ENCODE peak calls at places on chromosomes 1 and 21, in nine cellular contexts. V, D, Z, X, N, J, M, C and L are unnamed samples.

GRCh38 chr1:207321045-207321789 is at the start of gene CD55:
- DNase-seq in D (peak), N (peak), Z (peak), X (peak), J (peak), C (peak), M (peak), V (peak), L (peak)

GRCh38 chr1:232621050-232621449 is 8.9 kb downstream of the SIPA1L2 start:
- DNase-seq in C (no peak), N (no peak), M (no peak), J (no peak), Z (no peak), V (no peak), D (no peak), X (no peak), L (no peak)

GRCh38 chr21:37165606-37166005 is 92.6 kb downstream of the TTC3 start:
- DNase-seq in J (no peak), V (no peak), X (no peak), C (no peak), D (no peak), N (no peak), Z (no peak), M (peak), L (no peak)

GRCh38 chr1:226337294-226337870 is 28.4 kb upstream of the LIN9 start:
- DNase-seq in D (no peak), C (no peak), N (no peak), M (no peak), V (no peak), X (no peak), J (no peak), Z (no peak), L (no peak)

GRCh38 chr1:87044840-87045239 is 130.4 kb downstream of the HS2ST1 start:
- DNase-seq in Z (no peak), J (no peak), N (no peak), D (no peak), X (no peak), V (no peak), M (no peak), C (no peak), L (no peak)

GRCh38 chr1:208252126-208252853 is 8.1 kb upstream of the PLXNA2 start:
- DNase-seq in X (no peak), D (no peak), N (no peak), J (no peak), V (no peak), C (peak), Z (peak), M (peak), L (no peak)

GRCh38 chr1:47066931-47067330 is at the start of gene CYP4Z1:
- DNase-seq in C (no peak), Z (no peak), D (no peak), N (no peak), V (no peak), X (no peak), M (no peak), J (no peak), L (no peak)

GRCh38 chr1:2459757-2460156 is 16.3 kb upstream of the PLCH2 start:
- DNase-seq in J (no peak), Z (peak), D (no peak), V (peak), M (no peak), X (peak), N (no peak), C (no peak), L (peak)

GRCh38 chr1:116487583-116487982 is 83.2 kb downstream of the CD58 start:
- DNase-seq in D (no peak), Z (no peak), J (no peak), V (no peak), X (no peak), M (no peak), C (no peak), N (no peak), L (no peak)

GRCh38 chr1:143661418-143662120 is 310.2 kb downstream of the FAM72C start:
- DNase-seq in X (no peak), C (no peak), V (peak), N (no peak), J (no peak), Z (no peak), M (no peak), D (no peak), L (no peak)

GRCh38 chr1:56790036-56790435 is 29.2 kb downstream of the FYB2 start:
- DNase-seq in J (no peak), X (no peak), M (no peak), N (no peak), V (no peak), D (no peak), Z (no peak), C (no peak), L (no peak)

GRCh38 chr1:32013386-32014198 is at the start of gene KHDRBS1:
- DNase-seq in Z (peak), J (peak), V (peak), M (peak), C (peak), X (peak), N (peak), D (peak), L (peak)

GRCh38 chr1:90413519-90413918 is 303.6 kb downstream of the BARHL2 start:
- DNase-seq in X (no peak), M (no peak), Z (no peak), D (no peak), N (no peak), C (no peak), V (no peak), J (no peak), L (no peak)

GRCh38 chr1:27527857-27528700 is 38.1 kb upstream of the WASF2 start:
- DNase-seq in C (peak), J (no peak), M (no peak), X (no peak), D (peak), N (peak), Z (peak), V (no peak), L (no peak)

GRCh38 chr1:30908886-30909777 is 574 bp upstream of the SDC3 start:
- DNase-seq in X (no peak), V (no peak), Z (no peak), J (no peak), C (no peak), M (no peak), N (peak), D (no peak), L (no peak)

GRCh38 chr1:82788038-82788437 is 987.3 kb downstream of the ADGRL2 start:
- DNase-seq in J (no peak), M (no peak), N (no peak), D (no peak), X (no peak), C (no peak), Z (no peak), V (no peak), L (no peak)

GRCh38 chr1:93155335-93155734 is 24.9 kb downstream of the TMED5 start:
- DNase-seq in D (no peak), V (no peak), M (no peak), J (no peak), X (no peak), N (no peak), Z (peak), C (no peak), L (peak)

GRCh38 chr1:1079408-1080121 is 5.5 kb upstream of the RNF223 start:
- DNase-seq in N (peak), M (peak), J (peak), X (peak), V (peak), C (peak), D (no peak), Z (peak), L (peak)

DNA sequence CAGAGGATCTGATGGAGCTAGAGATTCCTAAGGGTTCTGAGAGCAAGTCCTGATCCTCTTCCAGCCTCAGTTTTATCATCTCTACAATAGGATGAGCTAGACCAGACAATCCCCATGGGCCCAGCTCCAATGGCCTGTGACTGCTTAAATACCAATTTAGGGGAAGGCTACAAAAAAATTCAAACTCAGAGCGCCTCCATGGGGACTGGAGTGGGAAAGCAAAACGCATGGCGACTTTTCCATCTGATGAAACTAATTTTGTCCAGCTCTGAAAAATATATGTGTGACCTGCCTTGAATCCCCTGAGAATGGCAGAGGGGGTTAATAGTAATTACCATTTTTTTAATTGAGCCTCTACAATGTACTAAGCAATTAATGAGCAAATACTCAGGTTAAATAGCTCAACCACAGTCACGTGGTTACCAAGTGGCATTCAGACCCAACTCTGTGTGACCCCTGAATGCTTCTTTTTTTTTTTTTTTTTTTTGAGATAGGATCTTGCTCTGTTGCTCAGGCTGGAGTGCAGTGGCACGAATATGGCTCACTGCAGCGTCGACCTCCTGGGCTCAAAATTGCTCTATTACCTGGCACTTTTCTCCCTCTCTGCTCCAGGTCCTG is 8.4 kb downstream of the EXTL1 start:
- DNase-seq in V (no peak), X (no peak), M (no peak), N (no peak), D (no peak), Z (no peak), J (no peak), C (peak), L (peak)
- TF ChIP-seq CTCF in V (no peak), X (peak), M (no peak), N (no peak), D (no peak), Z (peak), J (no peak), C (peak), L (peak)

DNA sequence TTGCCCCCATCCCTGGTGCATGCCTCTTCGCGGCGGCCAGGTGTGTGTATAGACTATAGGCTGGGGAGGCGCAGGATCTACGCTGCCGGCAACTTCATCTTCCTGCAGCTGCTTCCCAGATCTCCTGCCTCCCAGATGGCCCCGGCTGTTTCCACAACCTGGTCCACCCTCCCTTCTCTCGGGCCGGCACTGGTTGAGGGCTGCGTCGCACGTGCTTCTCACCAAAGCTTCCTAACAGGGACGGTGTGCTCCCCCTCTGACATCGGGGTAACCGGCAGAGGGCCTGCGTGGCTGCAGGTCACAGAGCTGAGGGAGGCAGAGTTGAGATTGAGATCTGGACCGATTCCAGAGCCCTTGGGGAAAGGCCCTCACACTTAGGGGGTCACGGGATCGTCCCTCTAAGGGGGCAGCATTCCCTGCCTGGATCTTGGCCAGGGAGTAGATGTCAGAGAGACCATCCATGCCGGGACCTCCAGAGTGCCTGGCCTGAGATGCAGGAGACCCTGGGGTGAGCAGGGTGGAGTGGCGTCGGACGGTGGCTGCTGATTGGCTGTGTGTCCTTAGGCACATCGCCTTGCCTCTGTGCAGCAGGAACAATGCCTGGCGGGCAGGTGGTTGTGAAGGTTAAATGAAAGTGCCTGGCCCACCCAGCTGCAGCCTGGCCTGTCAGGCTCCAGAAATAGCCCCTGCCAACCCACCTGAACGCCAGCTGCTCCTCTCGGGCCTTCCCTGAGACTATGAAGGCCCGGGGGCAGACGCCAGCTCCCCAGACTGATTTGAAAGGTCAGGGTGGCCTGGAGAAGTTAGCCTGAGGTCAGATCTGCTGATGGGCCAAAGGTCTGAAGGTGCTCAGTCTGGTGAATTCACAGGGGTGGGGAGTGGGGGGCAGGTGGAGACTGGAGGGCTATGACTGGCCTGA is 6.1 kb upstream of the MASP2 start:
- DNase-seq in D (no peak), J (no peak), V (peak), Z (no peak), M (no peak), C (peak), X (no peak), N (no peak), L (no peak)
- TF ChIP-seq CTCF in D (no peak), J (no peak), V (no peak), Z (no peak), M (no peak), C (peak), X (no peak), N (no peak), L (no peak)

DNA sequence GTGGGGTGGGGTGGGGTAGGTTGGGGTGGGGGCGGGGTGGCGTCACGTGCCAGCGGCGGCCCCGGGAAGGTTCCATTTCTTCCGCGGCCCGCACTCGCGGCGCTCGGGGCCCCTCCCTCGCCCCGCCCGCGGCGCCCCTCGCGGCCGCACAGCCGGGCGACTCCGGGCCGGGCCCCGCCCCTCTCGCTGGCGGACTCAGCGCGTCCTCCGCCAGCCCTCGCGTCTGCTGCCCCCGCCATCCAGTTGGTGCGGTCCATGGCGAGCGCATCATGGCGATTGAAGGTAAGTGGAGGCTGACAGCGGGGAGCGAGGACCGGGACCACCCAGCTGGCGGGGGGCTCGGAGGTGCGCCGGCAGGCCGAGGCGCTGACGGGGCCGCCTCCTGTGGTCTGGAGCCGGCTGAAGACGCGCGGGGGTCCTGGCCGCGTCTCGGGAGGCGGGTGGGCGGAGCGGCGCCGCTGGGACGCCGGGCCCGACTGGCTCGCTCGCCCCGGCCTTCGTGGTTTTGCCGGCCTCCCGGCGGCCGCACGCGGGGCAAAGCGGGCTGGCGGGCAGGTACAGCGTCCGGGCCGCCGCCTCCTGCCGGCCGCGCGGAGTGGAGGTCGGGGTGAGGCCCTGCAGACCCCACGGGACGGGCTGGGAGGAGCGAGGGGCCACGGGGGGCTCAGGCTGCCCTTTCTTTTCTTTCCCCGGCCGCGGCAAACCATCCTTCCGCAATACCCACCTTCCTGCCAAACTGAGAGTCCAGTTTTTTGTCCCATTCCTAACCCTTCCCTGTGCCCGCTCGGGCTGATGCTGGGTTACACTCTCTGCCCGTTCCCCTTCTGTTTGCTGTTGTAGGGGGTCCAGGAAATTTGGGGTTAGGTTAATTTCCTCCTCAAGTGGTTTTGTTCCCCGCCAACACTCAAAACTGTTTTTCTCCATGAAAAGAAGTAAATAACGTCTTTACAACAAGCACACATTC is at the start of gene SYT14:
- DNase-seq in Z (peak), C (peak), N (no peak), M (peak), X (peak), D (no peak), J (no peak), V (no peak), L (peak)
- TF ChIP-seq CTCF in Z (peak), C (no peak), N (no peak), M (no peak), X (peak), D (no peak), J (no peak), V (no peak), L (no peak)

GRCh38 chr1:169266133-169266532 is 101.5 kb downstream of the NME7 start:
- DNase-seq in C (no peak), D (no peak), V (no peak), X (no peak), N (no peak), J (no peak), Z (peak), M (no peak), L (no peak)

DNA sequence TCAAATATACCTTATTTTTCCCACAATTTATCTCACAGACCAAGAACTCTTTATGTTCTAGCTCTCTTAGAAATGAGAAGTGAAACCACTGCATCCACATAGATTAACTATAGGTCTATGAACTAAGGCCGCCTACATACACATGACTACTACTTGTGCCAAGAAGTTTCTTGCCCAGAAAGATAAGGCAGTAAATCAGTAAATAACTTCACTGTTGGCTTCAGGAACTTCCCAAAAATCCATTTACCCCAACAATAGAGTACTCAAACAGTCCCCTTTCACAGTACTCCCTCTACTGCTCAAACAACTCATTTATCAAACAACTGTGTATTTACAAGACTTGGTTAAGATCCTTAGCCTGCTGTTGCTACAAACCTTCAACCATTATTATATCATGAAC is 96.5 kb downstream of the NME7 start:
- DNase-seq in X (no peak), D (no peak), M (no peak), Z (peak), N (no peak), V (no peak), J (no peak), C (no peak), L (no peak)
- TF ChIP-seq CTCF in X (no peak), D (no peak), M (no peak), Z (peak), N (no peak), V (no peak), J (no peak), C (no peak), L (no peak)

DNA sequence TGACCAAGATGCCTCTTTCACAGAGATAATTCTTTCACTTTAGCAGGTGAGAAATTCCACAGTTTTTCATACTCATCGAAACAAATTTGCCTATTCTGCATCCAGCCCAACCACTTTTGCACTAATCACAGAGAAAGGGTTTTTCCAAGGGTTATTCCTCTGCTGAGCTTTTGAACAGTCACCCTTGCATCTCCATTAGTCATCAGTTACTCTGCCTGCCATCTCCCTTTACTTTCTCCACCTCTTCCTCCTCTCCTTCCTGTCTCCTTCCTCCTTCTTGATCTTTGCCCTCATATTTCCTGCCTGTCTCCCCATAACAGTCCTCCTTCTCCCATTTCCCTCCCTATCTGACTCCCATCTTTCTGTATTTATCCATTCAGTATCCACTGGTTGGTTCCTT is 43.9 kb downstream of the FH start:
- DNase-seq in X (no peak), V (peak), C (no peak), Z (peak), N (no peak), J (no peak), D (no peak), M (no peak), L (peak)
- TF ChIP-seq CTCF in X (no peak), V (no peak), C (no peak), Z (no peak), N (no peak), J (no peak), D (no peak), M (no peak), L (no peak)

GRCh38 chr1:155226910-155227260 is 18.4 kb downstream of the MTX1 start:
- DNase-seq in J (peak), N (peak), D (no peak), C (peak), V (peak), Z (peak), M (peak), X (no peak), L (peak)
- TF ChIP-seq CTCF in J (no peak), N (no peak), D (no peak), C (no peak), V (no peak), Z (peak), M (no peak), X (no peak), L (no peak)

GRCh38 chr1:161864577-161864976 is 98.5 kb downstream of the ATF6 start:
- DNase-seq in X (peak), C (no peak), N (no peak), J (no peak), V (peak), Z (peak), M (peak), D (no peak), L (peak)
- TF ChIP-seq CTCF in X (peak), C (no peak), N (no peak), J (peak), V (peak), Z (peak), M (peak), D (peak), L (peak)

GRCh38 chr1:24744911-24745710 is at the start of gene CLIC4:
- DNase-seq in M (peak), D (peak), J (peak), N (peak), Z (peak), C (peak), V (peak), X (peak), L (peak)
- TF ChIP-seq CTCF in M (peak), D (peak), J (no peak), N (no peak), Z (peak), C (peak), V (peak), X (peak), L (peak)

GRCh38 chr1:70319750-70320149 is 34.8 kb downstream of the ANKRD13C start:
- DNase-seq in X (peak), Z (peak), M (peak), C (no peak), D (no peak), V (peak), N (no peak), J (no peak), L (peak)

GRCh38 chr1:70327306-70328076 is 27.0 kb downstream of the ANKRD13C start:
- DNase-seq in V (peak), J (no peak), D (no peak), M (no peak), X (peak), C (no peak), N (no peak), Z (peak), L (no peak)

DNA sequence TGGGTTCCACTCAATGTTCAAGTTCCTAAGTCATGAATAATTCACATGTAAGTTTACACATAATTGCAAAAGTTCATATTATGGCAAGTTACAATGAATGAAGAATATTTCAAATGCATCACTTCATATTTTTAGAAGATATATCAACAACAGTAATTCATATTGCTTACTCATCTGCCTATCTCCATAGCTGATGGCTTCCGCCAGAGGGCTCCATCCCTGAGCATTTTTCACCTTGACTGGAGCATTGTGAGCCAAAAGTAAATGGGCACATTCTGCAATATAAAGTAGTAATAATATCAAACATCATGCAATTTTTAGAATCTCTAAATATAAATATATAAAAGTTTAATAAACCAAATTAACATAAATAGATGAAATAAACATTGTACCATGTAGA is 29.8 kb downstream of the ANKRD13C start:
- DNase-seq in M (no peak), X (no peak), D (no peak), J (no peak), C (peak), N (no peak), V (no peak), Z (peak), L (peak)
- TF ChIP-seq CTCF in M (no peak), X (no peak), D (no peak), J (no peak), C (peak), N (no peak), V (no peak), Z (peak), L (no peak)

GRCh38 chr1:53473463-53473862 is 14.3 kb downstream of the DMRTB1 start:
- DNase-seq in J (no peak), D (no peak), Z (peak), N (no peak), C (no peak), M (no peak), V (peak), X (peak), L (peak)
- TF ChIP-seq CTCF in J (no peak), D (no peak), Z (peak), N (no peak), C (no peak), M (peak), V (peak), X (peak), L (peak)